ENCODE peak calls at places on chromosomes 4 and X, in six cellular contexts. W, I, V, K, P and E are unnamed samples. For H3K79me2, the result is how much of the 10 kb centered on the place peaks cover.

GRCh38 chr4:153371835-153372234 is 27.3 kb downstream of the MND1 start:
- DNase-seq in V (no peak), K (no peak), I (no peak), W (no peak), P (no peak), E (no peak)

GRCh38 chr4:8274772-8275241 is 5.3 kb downstream of the HTRA3 start:
- DNase-seq in W (no peak), I (peak), K (no peak), V (peak), P (no peak), E (peak)

GRCh38 chrX:10010686-10011085 is 43.5 kb downstream of the CLDN34 start:
- DNase-seq in W (no peak), V (peak), P (no peak), K (no peak), I (no peak), E (peak)

GRCh38 chr4:157045507-157046127 is 30.3 kb upstream of the GLRB start:
- DNase-seq in P (peak), W (peak), K (peak), I (peak), V (peak), E (peak)

GRCh38 chrX:46938589-46938988 is 26.4 kb downstream of the JADE3 start:
- DNase-seq in I (no peak), K (no peak), P (no peak), W (no peak), V (no peak), E (no peak)

GRCh38 chr4:40612831-40613230 is 16.8 kb downstream of the RBM47 start:
- DNase-seq in K (no peak), V (no peak), W (no peak), I (no peak), P (no peak), E (no peak)

GRCh38 chr4:56264861-56265260 is 122.4 kb downstream of the AASDH start:
- DNase-seq in K (no peak), V (no peak), I (no peak), W (no peak), P (no peak), E (no peak)

GRCh38 chr4:132297346-132297745 is 851.7 kb upstream of the PCDH10 start:
- DNase-seq in I (no peak), K (no peak), P (no peak), W (no peak), V (no peak), E (no peak)

GRCh38 chr4:138392751-138393308 is 150.7 kb upstream of the SLC7A11 start:
- DNase-seq in W (no peak), I (no peak), V (no peak), K (no peak), P (no peak), E (no peak)

GRCh38 chr4:89619230-89619962 is 217.6 kb downstream of the SNCA start:
- DNase-seq in I (no peak), W (no peak), V (peak), P (no peak), K (no peak), E (no peak)

GRCh38 chr4:89616382-89616781 is 220.6 kb downstream of the SNCA start:
- DNase-seq in P (no peak), K (no peak), I (no peak), V (no peak), W (no peak), E (no peak)

GRCh38 chr4:89617256-89617655 is 219.7 kb downstream of the SNCA start:
- DNase-seq in P (no peak), I (no peak), W (no peak), V (no peak), K (no peak), E (no peak)

GRCh38 chr4:89614155-89614554 is 222.8 kb downstream of the SNCA start:
- DNase-seq in I (no peak), P (peak), K (no peak), W (no peak), V (no peak), E (no peak)

GRCh38 chr4:89615056-89615455 is 221.9 kb downstream of the SNCA start:
- DNase-seq in K (no peak), W (no peak), P (no peak), I (no peak), V (no peak), E (no peak)
- H3K79me2 ChIP-seq in K (under half), W (under half), P (under half), I (under half), V (under half), E (under half)

DNA sequence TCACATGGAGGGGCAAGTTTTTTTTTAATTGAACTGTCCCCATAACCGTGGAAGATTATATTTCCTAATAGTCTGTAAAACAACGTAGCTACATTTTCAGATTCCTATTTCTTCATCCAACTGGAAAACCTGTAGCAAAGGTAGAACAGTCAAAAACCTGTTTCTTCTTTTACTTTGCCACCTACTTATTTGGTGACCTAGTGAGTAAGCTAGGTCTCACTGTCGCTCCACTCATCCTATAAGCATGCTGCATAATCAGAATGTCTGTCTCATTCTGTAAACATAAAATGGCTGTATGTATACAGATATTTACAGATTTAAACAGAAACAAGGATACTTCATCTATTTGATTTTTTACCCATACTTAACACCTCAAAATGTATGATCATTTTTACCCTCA is 20.4 kb downstream of the MAML3 start:
- DNase-seq in V (no peak), I (no peak), P (no peak), W (no peak), K (no peak), E (no peak)
- H3K79me2 ChIP-seq in V (under half), I (half or more), P (under half), W (under half), K (under half), E (under half)

DNA sequence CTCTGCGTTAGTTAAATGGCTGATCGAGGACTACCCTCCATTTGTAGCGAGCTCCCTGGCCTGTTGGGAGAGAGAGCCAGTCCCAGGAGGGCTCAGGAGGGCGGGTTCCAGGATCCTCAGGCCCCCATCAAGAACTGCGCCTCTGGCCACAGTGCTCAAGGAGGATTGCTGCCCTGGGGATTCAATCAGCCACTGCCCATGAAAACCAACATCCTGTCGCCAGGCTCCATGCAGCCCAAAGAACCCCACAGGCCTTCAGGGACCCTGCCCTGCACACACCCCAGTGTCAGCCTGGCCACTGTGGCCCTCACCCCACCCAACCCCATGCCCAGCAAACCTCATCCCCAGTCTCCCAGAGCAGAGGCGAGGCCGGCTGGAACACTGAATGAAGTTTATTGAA is 4.3 kb downstream of the PNMA6F start:
- DNase-seq in K (no peak), P (no peak), I (no peak), W (no peak), V (no peak), E (no peak)
- H3K79me2 ChIP-seq in K (under half), P (under half), I (under half), W (under half), V (under half), E (under half)

GRCh38 chr4:67755974-67756373 is 1.8 kb upstream of the GNRHR start:
- DNase-seq in W (no peak), P (no peak), I (no peak), K (no peak), V (no peak), E (no peak)
- H3K79me2 ChIP-seq in W (under half), P (under half), I (under half), K (under half), V (under half), E (under half)

DNA sequence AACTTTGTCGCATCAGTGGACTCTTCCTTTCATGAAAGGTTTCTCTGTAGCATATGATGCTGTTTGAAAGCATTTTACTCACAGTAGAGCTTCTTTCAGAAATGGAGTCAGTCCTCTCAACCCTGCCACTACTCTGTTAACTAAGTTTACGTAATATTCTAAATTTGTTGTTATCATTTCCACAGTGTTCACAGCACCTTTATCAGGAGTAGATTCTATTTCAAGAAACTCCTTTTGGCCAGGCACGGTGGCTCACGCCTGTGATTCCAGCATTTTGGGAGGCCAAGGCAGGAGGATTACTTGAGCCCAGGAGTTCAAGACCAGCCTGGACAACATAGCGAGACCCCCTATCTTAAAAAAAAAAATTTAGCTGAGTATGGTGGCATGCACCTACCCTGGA is 90.0 kb downstream of the KDM6A start:
- DNase-seq in I (no peak), W (no peak), K (no peak), P (no peak), V (no peak), E (no peak)
- H3K79me2 ChIP-seq in I (half or more), W (half or more), K (half or more), P (half or more), V (half or more), E (half or more)

GRCh38 chr4:85866508-85866907 is 391.6 kb downstream of the ARHGAP24 start:
- DNase-seq in I (no peak), V (no peak), W (no peak), P (no peak), K (no peak), E (no peak)

GRCh38 chr4:85867281-85867680 is 392.3 kb downstream of the ARHGAP24 start:
- DNase-seq in V (no peak), K (no peak), I (no peak), P (no peak), W (no peak), E (no peak)

GRCh38 chr4:85865256-85865655 is 390.3 kb downstream of the ARHGAP24 start:
- DNase-seq in V (no peak), I (no peak), W (no peak), K (no peak), P (no peak), E (no peak)

GRCh38 chr4:85870298-85871083 is 395.5 kb downstream of the ARHGAP24 start:
- DNase-seq in I (no peak), K (no peak), P (no peak), W (no peak), V (no peak), E (no peak)

GRCh38 chr4:85869156-85869555 is 394.2 kb downstream of the ARHGAP24 start:
- DNase-seq in V (no peak), W (no peak), K (no peak), P (peak), I (no peak), E (no peak)
- H3K79me2 ChIP-seq in V (under half), W (under half), K (under half), P (under half), I (under half), E (under half)